ENCODE peak calls at places on chromosomes 6 and 20, in eight cellular contexts. D is pancreas, X is GM06990, K is mucosa of descending colon, Z is AG04449, Q is cardiac fibroblast, A is transverse colon, E is GM12865. S is an unnamed sample.

GRCh38 chr6:130411481-130411880 is 45.7 kb downstream of the TMEM200A start:
- DNase-seq in D (no peak), X (no peak), K (no peak), Z (no peak), Q (no peak), A (no peak), E (no peak), S (no peak)

GRCh38 chr6:155026366-155027045 is 31.4 kb downstream of the TIAM2 start:
- DNase-seq in D (no peak), X (no peak), K (no peak), Z (peak), Q (peak), A (no peak), E (no peak), S (no peak)

GRCh38 chr6:155371230-155371629 is 56.9 kb upstream of the TFB1M start:
- DNase-seq in D (no peak), X (no peak), K (no peak), Z (no peak), Q (no peak), A (no peak), E (no peak), S (no peak)

GRCh38 chr6:84282566-84282965 is 55.1 kb upstream of the CEP162 start:
- DNase-seq in D (no peak), X (no peak), K (no peak), Z (no peak), Q (peak), A (no peak), E (no peak), S (no peak)

GRCh38 chr6:55704421-55704820 is 125.4 kb upstream of the HMGCLL1 start:
- DNase-seq in D (no peak), X (no peak), K (no peak), Z (no peak), Q (peak), A (no peak), E (no peak), S (no peak)

GRCh38 chr6:70363741-70364493 is 49.4 kb upstream of the FAM135A start:
- DNase-seq in D (peak), X (no peak), K (no peak), Z (no peak), Q (no peak), A (no peak), E (no peak), S (no peak)

GRCh38 chr20:59939052-59939878 is 840 bp downstream of the PPP1R3D start:
- DNase-seq in D (peak), X (peak), K (peak), Z (no peak), Q (peak), A (no peak), E (peak), S (no peak)

GRCh38 chr6:45576648-45577624 is 199.2 kb upstream of the SUPT3H start:
- DNase-seq in D (no peak), X (no peak), K (no peak), Z (no peak), Q (no peak), A (no peak), E (no peak), S (no peak)

GRCh38 chr20:4811661-4812181 is 90.0 kb downstream of the PRND start:
- DNase-seq in D (no peak), X (peak), K (peak), Z (no peak), Q (no peak), A (peak), E (peak), S (no peak)

GRCh38 chr6:149852881-149853280 is 11.3 kb downstream of the LRP11 start:
- DNase-seq in D (no peak), X (no peak), K (no peak), Z (no peak), Q (no peak), A (no peak), E (no peak), S (no peak)
- H3K4me3 ChIP-seq in D (no peak), X (no peak), K (no peak), Z (no peak), Q (no peak), A (no peak), E (no peak), S (no peak)

DNA sequence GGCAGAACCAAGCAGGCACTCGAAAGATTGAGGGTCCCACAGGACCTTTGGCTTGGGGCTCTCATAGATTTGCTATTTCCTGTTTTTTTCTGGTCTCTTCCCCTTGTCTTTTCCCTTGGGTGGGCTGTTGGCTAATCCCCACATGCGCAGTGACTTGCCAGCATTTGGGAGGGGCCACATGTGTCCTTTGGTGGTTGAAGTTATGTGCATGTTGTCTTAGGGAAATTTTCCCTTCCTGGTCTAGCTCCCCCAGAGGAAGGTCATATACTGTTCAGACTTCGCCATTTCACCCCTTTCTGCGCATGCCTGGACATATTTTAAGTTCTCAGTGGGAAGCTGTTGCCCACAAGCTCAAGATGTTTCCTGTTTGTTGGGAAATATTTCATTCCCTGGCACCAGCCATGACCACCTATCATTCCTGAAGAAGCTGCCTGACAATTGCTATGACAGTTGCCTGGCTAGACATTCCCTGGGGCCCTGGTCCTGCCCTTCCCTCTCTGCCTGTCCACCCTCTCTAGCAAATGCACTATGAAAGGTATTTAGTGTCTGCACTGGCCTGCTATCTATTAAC is 156.2 kb upstream of the THBS2 start:
- DNase-seq in D (no peak), X (no peak), K (no peak), Z (no peak), Q (peak), A (no peak), E (no peak), S (no peak)
- TF ChIP-seq CTCF in D (no peak), X (no peak), K (no peak), Z (no peak), Q (peak), A (no peak), E (no peak), S (no peak)

GRCh38 chr6:43579171-43579570 is 3.2 kb downstream of the POLH start:
- DNase-seq in D (no peak), X (no peak), K (no peak), Z (no peak), Q (no peak), A (no peak), E (no peak), S (no peak)

GRCh38 chr6:43582911-43583310 is 6.9 kb downstream of the POLH start:
- DNase-seq in D (no peak), X (no peak), K (no peak), Z (no peak), Q (no peak), A (no peak), E (no peak), S (no peak)

GRCh38 chr6:43575772-43576551 is at the start of the genes POLH and XPO5:
- DNase-seq in D (peak), X (peak), K (peak), Z (no peak), Q (peak), A (peak), E (peak), S (peak)

GRCh38 chr6:43575105-43575771 is 600 bp downstream of the XPO5 start:
- DNase-seq in D (peak), X (no peak), K (no peak), Z (no peak), Q (no peak), A (peak), E (no peak), S (no peak)

GRCh38 chr6:43578748-43579147 is 2.8 kb downstream of the POLH start:
- DNase-seq in D (no peak), X (no peak), K (no peak), Z (no peak), Q (no peak), A (no peak), E (no peak), S (no peak)
- H3K4me3 ChIP-seq in D (no peak), X (no peak), K (no peak), Z (no peak), Q (no peak), A (no peak), E (peak), S (no peak)

GRCh38 chr6:139374357-139375238 is at the start of gene CITED2:
- DNase-seq in D (peak), X (peak), K (peak), Z (peak), Q (peak), A (peak), E (peak), S (peak)

GRCh38 chr6:139376054-139376355 is 1.6 kb upstream of the CITED2 start:
- DNase-seq in D (no peak), X (peak), K (no peak), Z (no peak), Q (peak), A (no peak), E (no peak), S (no peak)

GRCh38 chr6:139376604-139377218 is 2.3 kb upstream of the CITED2 start:
- DNase-seq in D (peak), X (no peak), K (no peak), Z (no peak), Q (peak), A (peak), E (no peak), S (no peak)

GRCh38 chr6:139373928-139374356 is 506 bp downstream of the CITED2 start:
- DNase-seq in D (no peak), X (no peak), K (no peak), Z (no peak), Q (no peak), A (no peak), E (no peak), S (no peak)

DNA sequence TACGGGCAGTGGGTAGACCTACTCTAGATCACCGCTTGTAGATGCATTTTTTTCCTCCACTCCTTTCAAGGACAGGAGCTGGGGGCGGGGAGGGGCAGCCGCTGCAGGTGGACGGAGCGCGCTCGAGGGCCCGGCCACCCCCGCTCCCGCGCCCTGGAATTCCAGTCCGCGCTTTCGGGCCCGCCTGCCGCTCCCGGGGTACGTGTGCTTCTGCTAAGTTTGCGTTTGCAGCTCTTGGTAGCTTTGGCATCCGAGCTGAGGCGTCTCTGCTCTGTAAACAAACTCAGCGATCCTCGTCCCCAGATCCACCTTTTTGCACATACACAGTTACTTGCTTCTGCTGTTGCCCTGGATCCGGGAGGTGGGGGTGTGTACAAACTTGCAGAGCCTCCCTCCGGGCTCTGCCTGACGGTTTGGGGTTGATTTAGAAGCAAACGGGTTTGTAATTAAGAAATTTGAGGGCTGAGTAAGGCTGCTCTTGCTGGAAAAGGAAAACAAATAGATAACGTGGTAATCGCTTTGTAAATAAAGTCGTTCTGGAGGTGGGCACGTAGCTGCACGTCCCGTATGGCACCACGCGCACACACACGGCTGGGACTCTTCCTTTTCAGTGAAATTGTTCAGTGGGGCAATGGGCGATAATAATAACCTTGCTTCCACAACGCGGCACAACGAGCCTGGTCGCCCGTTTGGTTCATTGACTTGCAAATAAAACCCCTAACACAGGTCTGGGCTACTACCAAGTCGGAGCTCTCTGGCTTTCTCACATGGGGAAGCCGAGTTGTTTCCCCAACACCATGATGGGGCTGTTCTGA is 998 bp upstream of the CITED2 start:
- DNase-seq in D (peak), X (peak), K (peak), Z (peak), Q (peak), A (peak), E (peak), S (peak)
- TF ChIP-seq CTCF in D (no peak), X (no peak), K (no peak), Z (no peak), Q (no peak), A (no peak), E (no peak), S (peak)

DNA sequence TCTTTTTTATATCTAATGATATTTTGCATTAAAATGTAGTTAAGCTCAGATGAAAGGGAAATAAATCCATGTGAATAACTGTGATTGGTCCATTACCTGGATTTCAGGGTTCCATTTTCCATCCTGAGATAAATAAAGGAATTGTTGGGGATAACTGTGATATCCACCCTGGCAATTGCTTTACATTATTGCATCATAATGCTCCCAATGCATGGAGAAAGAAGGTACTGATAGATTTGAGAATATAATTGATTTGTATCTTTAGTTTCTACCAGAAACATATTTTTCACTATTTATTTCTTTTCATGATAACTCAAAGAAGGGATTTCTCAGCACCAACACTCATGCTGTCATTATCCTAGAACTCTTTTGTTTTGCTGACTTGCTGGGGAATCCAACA is 102.0 kb upstream of the KCNQ5 start:
- DNase-seq in D (no peak), X (no peak), K (no peak), Z (no peak), Q (no peak), A (no peak), E (no peak), S (no peak)
- H3K4me3 ChIP-seq in D (no peak), X (no peak), K (no peak), Z (no peak), Q (no peak), A (no peak), E (no peak), S (no peak)

GRCh38 chr6:93318127-93318526 is 101.2 kb downstream of the EPHA7 start:
- DNase-seq in D (no peak), X (no peak), K (no peak), Z (no peak), Q (no peak), A (no peak), E (no peak), S (no peak)
- TF ChIP-seq CTCF in D (no peak), X (no peak), K (no peak), Z (no peak), Q (no peak), A (no peak), E (no peak), S (no peak)

GRCh38 chr6:157223486-157223885 is 99.8 kb downstream of the TMEM242 start:
- DNase-seq in D (no peak), X (no peak), K (peak), Z (no peak), Q (no peak), A (no peak), E (no peak), S (no peak)
- H3K4me3 ChIP-seq in D (no peak), X (no peak), K (no peak), Z (no peak), Q (no peak), A (no peak), E (no peak), S (no peak)

GRCh38 chr6:107075951-107076381 is 39.3 kb downstream of the BEND3 start:
- DNase-seq in D (no peak), X (no peak), K (no peak), Z (no peak), Q (peak), A (no peak), E (peak), S (no peak)
- TF ChIP-seq CTCF in D (no peak), X (no peak), K (no peak), Z (no peak), Q (no peak), A (no peak), E (no peak), S (peak)

GRCh38 chr20:2066461-2067122 is 35.0 kb upstream of the STK35 start:
- DNase-seq in D (no peak), X (no peak), K (no peak), Z (no peak), Q (no peak), A (no peak), E (no peak), S (no peak)

GRCh38 chr20:2059411-2059810 is 42.2 kb upstream of the STK35 start:
- DNase-seq in D (no peak), X (no peak), K (no peak), Z (no peak), Q (no peak), A (no peak), E (no peak), S (no peak)

GRCh38 chr20:2065111-2065510 is 36.5 kb upstream of the STK35 start:
- DNase-seq in D (no peak), X (no peak), K (no peak), Z (no peak), Q (no peak), A (no peak), E (no peak), S (no peak)
- H3K4me3 ChIP-seq in D (no peak), X (no peak), K (no peak), Z (no peak), Q (no peak), A (no peak), E (no peak), S (no peak)

GRCh38 chr6:82738773-82739172 is 326.9 kb downstream of the UBE3D start:
- DNase-seq in D (no peak), X (no peak), K (no peak), Z (no peak), Q (no peak), A (no peak), E (no peak), S (no peak)
- TF ChIP-seq CTCF in D (no peak), X (no peak), K (no peak), Z (no peak), Q (no peak), A (no peak), E (no peak), S (no peak)